ENCODE peak calls at places on chromosomes 16 and 17, in seven cellular contexts. One of them, this sample, is unnamed.

GRCh38 chr16:28309811-28310311 is 17.5 kb downstream of the SBK1 start:
- DNase-seq in RWPE1: no peak
- DNase-seq in CD8-positive, alpha-beta memory T cell: peak; percentile 94
- DNase-seq in cerebellar nuclear complex: no peak
- DNase-seq in amygdala: no peak
- DNase-seq in neural progenitor cell: no peak
- DNase-seq in stimulated activated CD4-positive, alpha-beta T cell treated with anti-CD3 and anti-CD28 coated beads, Interleukin-1b, Interleukin-23, amount 100 ng/mL, for 1 hour: peak; percentile 59
- DNase-seq in this sample: no peak

GRCh38 chr16:85220125-85220839 is 108.0 kb upstream of the CIBAR2 start:
- DNase-seq in amygdala: peak; percentile 32
- DNase-seq in neural progenitor cell: no peak
- DNase-seq in RWPE1: peak; percentile 77
- DNase-seq in CD8-positive, alpha-beta memory T cell: no peak
- DNase-seq in stimulated activated CD4-positive, alpha-beta T cell treated with anti-CD3 and anti-CD28 coated beads, Interleukin-1b, Interleukin-23, amount 100 ng/mL, for 1 hour: no peak
- DNase-seq in cerebellar nuclear complex: no peak
- DNase-seq in this sample: peak; percentile 94

GRCh38 chr17:45313927-45314760 is 2.7 kb downstream of the MAP3K14 start:
- DNase-seq in neural progenitor cell: no peak
- DNase-seq in CD8-positive, alpha-beta memory T cell: no peak
- DNase-seq in amygdala: no peak
- DNase-seq in RWPE1: no peak
- DNase-seq in cerebellar nuclear complex: no peak
- DNase-seq in stimulated activated CD4-positive, alpha-beta T cell treated with anti-CD3 and anti-CD28 coated beads, Interleukin-1b, Interleukin-23, amount 100 ng/mL, for 1 hour: no peak
- DNase-seq in this sample: no peak

GRCh38 chr17:17739388-17740066 is 58.3 kb downstream of the RAI1 start:
- DNase-seq in RWPE1: peak; percentile 60
- DNase-seq in amygdala: peak; percentile 27
- DNase-seq in neural progenitor cell: peak; percentile 48
- DNase-seq in stimulated activated CD4-positive, alpha-beta T cell treated with anti-CD3 and anti-CD28 coated beads, Interleukin-1b, Interleukin-23, amount 100 ng/mL, for 1 hour: no peak
- DNase-seq in cerebellar nuclear complex: no peak
- DNase-seq in CD8-positive, alpha-beta memory T cell: no peak
- DNase-seq in this sample: peak; percentile 80

GRCh38 chr16:19223235-19223847 is 55.3 kb downstream of the SYT17 start:
- DNase-seq in neural progenitor cell: peak; percentile 65
- DNase-seq in stimulated activated CD4-positive, alpha-beta T cell treated with anti-CD3 and anti-CD28 coated beads, Interleukin-1b, Interleukin-23, amount 100 ng/mL, for 1 hour: no peak
- DNase-seq in cerebellar nuclear complex: no peak
- DNase-seq in amygdala: no peak
- DNase-seq in RWPE1: no peak
- DNase-seq in CD8-positive, alpha-beta memory T cell: no peak
- DNase-seq in this sample: peak; percentile 75

GRCh38 chr16:65044861-65045260 is 77.0 kb downstream of the CDH11 start:
- DNase-seq in CD8-positive, alpha-beta memory T cell: no peak
- DNase-seq in amygdala: no peak
- DNase-seq in cerebellar nuclear complex: no peak
- DNase-seq in stimulated activated CD4-positive, alpha-beta T cell treated with anti-CD3 and anti-CD28 coated beads, Interleukin-1b, Interleukin-23, amount 100 ng/mL, for 1 hour: no peak
- DNase-seq in RWPE1: no peak
- DNase-seq in neural progenitor cell: no peak
- DNase-seq in this sample: no peak

GRCh38 chr17:64780096-64781012 is 118.2 kb upstream of the SMURF2 start:
- DNase-seq in cerebellar nuclear complex: no peak
- DNase-seq in stimulated activated CD4-positive, alpha-beta T cell treated with anti-CD3 and anti-CD28 coated beads, Interleukin-1b, Interleukin-23, amount 100 ng/mL, for 1 hour: peak; percentile 57
- DNase-seq in amygdala: no peak
- DNase-seq in CD8-positive, alpha-beta memory T cell: peak; percentile 60
- DNase-seq in RWPE1: peak; percentile 81
- DNase-seq in neural progenitor cell: peak; percentile 89
- DNase-seq in this sample: peak; percentile 66

GRCh38 chr17:45934044-45934979 is 40.0 kb downstream of the MAPT start:
- DNase-seq in RWPE1: no peak
- DNase-seq in amygdala: no peak
- DNase-seq in neural progenitor cell: no peak
- DNase-seq in stimulated activated CD4-positive, alpha-beta T cell treated with anti-CD3 and anti-CD28 coated beads, Interleukin-1b, Interleukin-23, amount 100 ng/mL, for 1 hour: no peak
- DNase-seq in CD8-positive, alpha-beta memory T cell: no peak
- DNase-seq in cerebellar nuclear complex: no peak
- DNase-seq in this sample: no peak

GRCh38 chr17:65013613-65014391 is 42.7 kb downstream of the GNA13 start:
- DNase-seq in neural progenitor cell: no peak
- DNase-seq in stimulated activated CD4-positive, alpha-beta T cell treated with anti-CD3 and anti-CD28 coated beads, Interleukin-1b, Interleukin-23, amount 100 ng/mL, for 1 hour: no peak
- DNase-seq in cerebellar nuclear complex: no peak
- DNase-seq in RWPE1: peak; percentile 48
- DNase-seq in amygdala: no peak
- DNase-seq in CD8-positive, alpha-beta memory T cell: no peak
- DNase-seq in this sample: no peak

GRCh38 chr16:87150359-87151280 is 166.6 kb downstream of the C16orf95 start:
- DNase-seq in amygdala: no peak
- DNase-seq in stimulated activated CD4-positive, alpha-beta T cell treated with anti-CD3 and anti-CD28 coated beads, Interleukin-1b, Interleukin-23, amount 100 ng/mL, for 1 hour: no peak
- DNase-seq in RWPE1: no peak
- DNase-seq in neural progenitor cell: no peak
- DNase-seq in CD8-positive, alpha-beta memory T cell: no peak
- DNase-seq in cerebellar nuclear complex: no peak
- DNase-seq in this sample: no peak

GRCh38 chr16:69072640-69072974 is 32.8 kb upstream of the HAS3 start:
- DNase-seq in amygdala: no peak
- DNase-seq in RWPE1: no peak
- DNase-seq in CD8-positive, alpha-beta memory T cell: no peak
- DNase-seq in neural progenitor cell: no peak
- DNase-seq in stimulated activated CD4-positive, alpha-beta T cell treated with anti-CD3 and anti-CD28 coated beads, Interleukin-1b, Interleukin-23, amount 100 ng/mL, for 1 hour: no peak
- DNase-seq in cerebellar nuclear complex: no peak
- DNase-seq in this sample: no peak

GRCh38 chr16:59683709-59684108 is 949.6 kb upstream of the GOT2 start:
- DNase-seq in neural progenitor cell: no peak
- DNase-seq in cerebellar nuclear complex: no peak
- DNase-seq in amygdala: no peak
- DNase-seq in RWPE1: no peak
- DNase-seq in CD8-positive, alpha-beta memory T cell: no peak
- DNase-seq in stimulated activated CD4-positive, alpha-beta T cell treated with anti-CD3 and anti-CD28 coated beads, Interleukin-1b, Interleukin-23, amount 100 ng/mL, for 1 hour: no peak
- DNase-seq in this sample: no peak

GRCh38 chr16:18041864-18042834 is 294.4 kb downstream of the NPIPA8 start:
- DNase-seq in CD8-positive, alpha-beta memory T cell: no peak
- DNase-seq in cerebellar nuclear complex: no peak
- DNase-seq in neural progenitor cell: no peak
- DNase-seq in stimulated activated CD4-positive, alpha-beta T cell treated with anti-CD3 and anti-CD28 coated beads, Interleukin-1b, Interleukin-23, amount 100 ng/mL, for 1 hour: no peak
- DNase-seq in RWPE1: no peak
- DNase-seq in amygdala: no peak
- DNase-seq in this sample: no peak

GRCh38 chr17:40618754-40619625 is 28.6 kb downstream of the SMARCE1 start:
- DNase-seq in RWPE1: no peak
- DNase-seq in neural progenitor cell: no peak
- DNase-seq in CD8-positive, alpha-beta memory T cell: no peak
- DNase-seq in cerebellar nuclear complex: no peak
- DNase-seq in amygdala: no peak
- DNase-seq in stimulated activated CD4-positive, alpha-beta T cell treated with anti-CD3 and anti-CD28 coated beads, Interleukin-1b, Interleukin-23, amount 100 ng/mL, for 1 hour: no peak
- DNase-seq in this sample: no peak

GRCh38 chr17:77403854-77404253 is 263.1 kb downstream of the SEC14L1 start:
- DNase-seq in RWPE1: no peak
- DNase-seq in cerebellar nuclear complex: peak; percentile 70
- DNase-seq in neural progenitor cell: no peak
- DNase-seq in stimulated activated CD4-positive, alpha-beta T cell treated with anti-CD3 and anti-CD28 coated beads, Interleukin-1b, Interleukin-23, amount 100 ng/mL, for 1 hour: no peak
- DNase-seq in amygdala: no peak
- DNase-seq in CD8-positive, alpha-beta memory T cell: no peak
- DNase-seq in this sample: no peak

GRCh38 chr16:18933501-18933900 is 7.3 kb upstream of the SMG1 start:
- DNase-seq in neural progenitor cell: no peak
- DNase-seq in RWPE1: no peak
- DNase-seq in cerebellar nuclear complex: no peak
- DNase-seq in amygdala: no peak
- DNase-seq in CD8-positive, alpha-beta memory T cell: no peak
- DNase-seq in stimulated activated CD4-positive, alpha-beta T cell treated with anti-CD3 and anti-CD28 coated beads, Interleukin-1b, Interleukin-23, amount 100 ng/mL, for 1 hour: no peak
- DNase-seq in this sample: peak; percentile 14

GRCh38 chr16:20729141-20729540 is 12.5 kb downstream of the THUMPD1 start:
- DNase-seq in RWPE1: no peak
- DNase-seq in neural progenitor cell: no peak
- DNase-seq in amygdala: no peak
- DNase-seq in cerebellar nuclear complex: no peak
- DNase-seq in CD8-positive, alpha-beta memory T cell: no peak
- DNase-seq in stimulated activated CD4-positive, alpha-beta T cell treated with anti-CD3 and anti-CD28 coated beads, Interleukin-1b, Interleukin-23, amount 100 ng/mL, for 1 hour: no peak
- DNase-seq in this sample: no peak

GRCh38 chr16:4317471-4318170 is 1.8 kb downstream of the GLIS2 start:
- DNase-seq in CD8-positive, alpha-beta memory T cell: no peak
- DNase-seq in RWPE1: no peak
- DNase-seq in stimulated activated CD4-positive, alpha-beta T cell treated with anti-CD3 and anti-CD28 coated beads, Interleukin-1b, Interleukin-23, amount 100 ng/mL, for 1 hour: no peak
- DNase-seq in cerebellar nuclear complex: no peak
- DNase-seq in neural progenitor cell: peak; percentile 84
- DNase-seq in amygdala: no peak
- DNase-seq in this sample: no peak

GRCh38 chr17:78294356-78294755 is 62.9 kb downstream of the TMEM235 start:
- DNase-seq in RWPE1: no peak
- DNase-seq in stimulated activated CD4-positive, alpha-beta T cell treated with anti-CD3 and anti-CD28 coated beads, Interleukin-1b, Interleukin-23, amount 100 ng/mL, for 1 hour: no peak
- DNase-seq in amygdala: no peak
- DNase-seq in cerebellar nuclear complex: no peak
- DNase-seq in CD8-positive, alpha-beta memory T cell: no peak
- DNase-seq in neural progenitor cell: no peak
- DNase-seq in this sample: no peak

GRCh38 chr17:72556944-72557826 is 436.4 kb downstream of the SOX9 start:
- DNase-seq in cerebellar nuclear complex: no peak
- DNase-seq in CD8-positive, alpha-beta memory T cell: peak; percentile 33
- DNase-seq in amygdala: peak; percentile 20
- DNase-seq in neural progenitor cell: peak; percentile 88
- DNase-seq in stimulated activated CD4-positive, alpha-beta T cell treated with anti-CD3 and anti-CD28 coated beads, Interleukin-1b, Interleukin-23, amount 100 ng/mL, for 1 hour: peak; percentile 29
- DNase-seq in RWPE1: peak; percentile 72
- DNase-seq in this sample: peak; percentile 93

GRCh38 chr17:77858291-77859034 is 100.0 kb upstream of the TNRC6C start:
- DNase-seq in cerebellar nuclear complex: no peak
- DNase-seq in CD8-positive, alpha-beta memory T cell: no peak
- DNase-seq in amygdala: no peak
- DNase-seq in RWPE1: no peak
- DNase-seq in neural progenitor cell: no peak
- DNase-seq in stimulated activated CD4-positive, alpha-beta T cell treated with anti-CD3 and anti-CD28 coated beads, Interleukin-1b, Interleukin-23, amount 100 ng/mL, for 1 hour: no peak
- DNase-seq in this sample: no peak

GRCh38 chr17:41394254-41395016 is 3.0 kb downstream of the KRT31 start:
- DNase-seq in neural progenitor cell: no peak
- DNase-seq in stimulated activated CD4-positive, alpha-beta T cell treated with anti-CD3 and anti-CD28 coated beads, Interleukin-1b, Interleukin-23, amount 100 ng/mL, for 1 hour: no peak
- DNase-seq in cerebellar nuclear complex: no peak
- DNase-seq in CD8-positive, alpha-beta memory T cell: no peak
- DNase-seq in amygdala: no peak
- DNase-seq in RWPE1: peak; percentile 32
- DNase-seq in this sample: no peak